ENCODE peak calls at places on chromosomes 16 and 17, in six cellular contexts. W, L, E, C, B and D are unnamed samples.

GRCh38 chr17:44911133-44912001 is 3.9 kb downstream of the GFAP start:
- DNase-seq in W (peak), L (no peak), E (peak), C (no peak), B (peak), D (peak)

GRCh38 chr16:71929048-71929447 is 33.7 kb downstream of the IST1 start:
- DNase-seq in W (no peak), L (no peak), E (no peak), C (peak), B (peak), D (peak)

GRCh38 chr17:72826602-72827001 is 265.9 kb downstream of the SLC39A11 start:
- DNase-seq in W (no peak), L (no peak), E (no peak), C (no peak), B (no peak), D (peak)

GRCh38 chr16:61946019-61946418 is 90.2 kb downstream of the CDH8 start:
- DNase-seq in W (no peak), L (no peak), E (no peak), C (no peak), B (no peak), D (no peak)

GRCh38 chr17:65857713-65858112 is 296.3 kb upstream of the AXIN2 start:
- DNase-seq in W (no peak), L (no peak), E (no peak), C (peak), B (peak), D (no peak)

GRCh38 chr16:24253192-24253591 is 2.9 kb upstream of the CACNG3 start:
- DNase-seq in W (peak), L (peak), E (no peak), C (no peak), B (peak), D (peak)

GRCh38 chr17:78559749-78560368 is 17.3 kb downstream of the DNAH17 start:
- DNase-seq in W (no peak), L (no peak), E (no peak), C (no peak), B (no peak), D (no peak)

GRCh38 chr17:4485676-4486646 is 12.7 kb upstream of the SPNS2 start:
- DNase-seq in W (no peak), L (no peak), E (no peak), C (no peak), B (no peak), D (no peak)

GRCh38 chr16:86286991-86287640 is 223.2 kb upstream of the FOXF1 start:
- DNase-seq in W (no peak), L (no peak), E (no peak), C (no peak), B (no peak), D (no peak)

GRCh38 chr16:14456793-14457481 is 173.1 kb downstream of the PARN start:
- DNase-seq in W (no peak), L (no peak), E (no peak), C (no peak), B (no peak), D (no peak)

GRCh38 chr17:78789663-78790181 is 7.6 kb upstream of the CYTH1 start:
- DNase-seq in W (peak), L (no peak), E (no peak), C (peak), B (peak), D (peak)

GRCh38 chr16:86880316-86881117 is 302.2 kb downstream of the FOXL1 start:
- DNase-seq in W (no peak), L (no peak), E (no peak), C (no peak), B (no peak), D (no peak)

GRCh38 chr16:65919116-65919515 is 447.4 kb upstream of the CDH5 start:
- DNase-seq in W (no peak), L (no peak), E (no peak), C (no peak), B (no peak), D (no peak)

GRCh38 chr16:787261-787966 is 767 bp downstream of the RPUSD1 start:
- DNase-seq in W (no peak), L (no peak), E (no peak), C (no peak), B (no peak), D (no peak)

GRCh38 chr16:31508706-31509523 is 724 bp upstream of the RUSF1 start:
- DNase-seq in W (no peak), L (no peak), E (no peak), C (no peak), B (peak), D (peak)

GRCh38 chr16:49921791-49922456 is 66.0 kb upstream of the ZNF423 start:
- DNase-seq in W (peak), L (peak), E (peak), C (no peak), B (peak), D (peak)

GRCh38 chr17:77778636-77779524 is 179.6 kb upstream of the TNRC6C start:
- DNase-seq in W (peak), L (no peak), E (peak), C (no peak), B (peak), D (no peak)

GRCh38 chr17:57505841-57506240 is 239.3 kb downstream of the CCDC182 start:
- DNase-seq in W (no peak), L (no peak), E (no peak), C (no peak), B (no peak), D (no peak)

GRCh38 chr16:3938843-3939624 is 58.5 kb upstream of the CREBBP start:
- DNase-seq in W (no peak), L (no peak), E (peak), C (no peak), B (peak), D (peak)

GRCh38 chr17:30376621-30377452 is 1.9 kb upstream of the CPD start:
- DNase-seq in W (no peak), L (no peak), E (peak), C (peak), B (peak), D (peak)

GRCh38 chr16:819336-819735 is 18.8 kb upstream of the GNG13 start:
- DNase-seq in W (no peak), L (no peak), E (no peak), C (no peak), B (no peak), D (no peak)

GRCh38 chr17:81064746-81065475 is 30.0 kb downstream of the BAIAP2 start:
- DNase-seq in W (peak), L (no peak), E (no peak), C (peak), B (peak), D (peak)

GRCh38 chr17:44518032-44518431 is 14.8 kb upstream of the GPATCH8 start:
- DNase-seq in W (no peak), L (no peak), E (no peak), C (no peak), B (peak), D (peak)

GRCh38 chr17:76532072-76532651 is 5.3 kb downstream of the CYGB start:
- DNase-seq in W (no peak), L (no peak), E (no peak), C (no peak), B (peak), D (peak)

GRCh38 chr17:17713839-17714238 is 32.6 kb downstream of the RAI1 start:
- DNase-seq in W (no peak), L (no peak), E (no peak), C (no peak), B (peak), D (peak)

DNA sequence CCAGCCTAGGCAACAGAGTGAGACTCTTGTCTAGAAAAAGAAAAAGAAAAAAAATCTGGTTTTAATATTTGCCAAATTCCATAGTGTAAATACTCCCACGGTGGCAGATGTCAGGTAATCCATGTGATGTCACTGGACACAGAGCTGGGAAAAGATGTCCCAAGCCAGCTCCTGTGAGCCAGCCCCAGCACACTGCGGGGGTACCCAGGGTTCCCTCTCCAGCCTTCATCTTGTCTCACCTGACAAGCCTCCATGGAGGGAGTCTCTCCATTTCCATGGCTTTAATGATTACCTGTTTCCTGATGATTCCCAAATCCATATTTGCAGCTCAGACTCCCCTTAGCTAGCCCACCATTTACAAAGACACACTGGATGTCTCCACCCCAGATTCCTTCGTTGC is 4.6 kb downstream of the CD300LB start:
- DNase-seq in W (no peak), L (no peak), E (no peak), C (no peak), B (no peak), D (no peak)
- H3K4me3 ChIP-seq in W (no peak), L (no peak), E (no peak), C (no peak), B (no peak), D (no peak)

GRCh38 chr16:55370762-55371482 is 46.9 kb downstream of the IRX6 start:
- DNase-seq in W (peak), L (no peak), E (peak), C (peak), B (peak), D (peak)
- TF ChIP-seq CTCF in W (no peak), L (peak), E (peak), C (peak), B (peak), D (peak)

DNA sequence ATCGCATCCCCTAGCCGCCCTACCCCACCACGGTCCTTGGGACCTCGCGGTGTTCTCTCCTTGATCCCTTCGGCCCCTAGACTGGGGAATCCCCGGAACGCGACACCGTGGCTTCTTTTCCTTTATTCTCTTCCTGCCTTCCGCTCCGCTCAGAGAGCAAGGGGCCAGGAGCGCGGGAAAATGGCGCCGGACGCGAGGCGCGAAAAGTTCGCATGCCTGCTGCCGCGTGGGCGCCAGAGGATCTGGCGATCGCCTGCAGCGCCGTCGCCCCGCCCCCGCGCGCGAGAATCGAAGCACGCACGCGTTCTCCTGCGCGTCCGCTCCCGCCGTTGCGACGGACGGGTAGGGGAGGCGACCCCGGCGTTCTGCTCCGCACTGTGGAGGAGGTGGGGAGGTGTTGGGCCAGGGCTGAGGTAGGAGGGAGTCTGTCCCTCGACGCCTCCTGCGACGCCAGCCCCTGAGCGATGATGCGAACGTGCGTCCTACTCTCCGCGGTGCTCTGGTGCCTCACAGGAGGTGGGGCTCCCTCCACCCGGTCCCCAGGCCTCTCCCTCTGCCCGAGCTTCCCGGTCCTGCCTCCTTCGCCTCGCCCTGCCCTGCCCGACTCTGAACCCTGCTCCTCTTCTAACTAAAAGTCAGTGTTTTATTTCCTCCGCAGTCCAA is at the start of gene ZPBP2:
- DNase-seq in W (no peak), L (no peak), E (no peak), C (no peak), B (no peak), D (no peak)
- H3K4me3 ChIP-seq in W (no peak), L (no peak), E (no peak), C (no peak), B (no peak), D (no peak)

GRCh38 chr16:73219176-73219575 is 171.2 kb upstream of the ZFHX3 start:
- DNase-seq in W (no peak), L (no peak), E (no peak), C (no peak), B (no peak), D (no peak)
- TF ChIP-seq CTCF in W (no peak), L (no peak), E (no peak), C (peak), B (peak), D (peak)